ENCODE peak calls at places on chromosome 2, in nine cellular contexts. I is psoas muscle, B is GM13976, L is HFFc6, U is A549, T is foreskin fibroblast, E is bronchial epithelial cell, S is mammary epithelial cell, V is cardiac fibroblast. X is an unnamed sample.

GRCh38 chr2:98579926-98580325 is 28.4 kb downstream of the COA5 start:
- DNase-seq in I (no peak), B (no peak), L (no peak), U (no peak), T (no peak), E (no peak), S (no peak), V (no peak), X (no peak)

GRCh38 chr2:20103514-20103913 is 52.1 kb upstream of the LAPTM4A start:
- DNase-seq in I (no peak), B (no peak), L (peak), U (peak), T (peak), E (peak), S (peak), V (peak), X (no peak)

GRCh38 chr2:41935806-41936205 is 112.0 kb upstream of the PKDCC start:
- DNase-seq in I (no peak), B (no peak), L (no peak), U (no peak), T (no peak), E (no peak), S (no peak), V (no peak), X (no peak)

GRCh38 chr2:236570081-236570979 is 705 bp downstream of the ACKR3 start:
- DNase-seq in I (no peak), B (no peak), L (no peak), U (no peak), T (no peak), E (peak), S (peak), V (no peak), X (no peak)

GRCh38 chr2:30862054-30862651 is 54.9 kb upstream of the CAPN13 start:
- DNase-seq in I (no peak), B (peak), L (peak), U (peak), T (peak), E (peak), S (peak), V (peak), X (peak)

GRCh38 chr2:135563793-135564192 is 32.5 kb downstream of the R3HDM1 start:
- DNase-seq in I (no peak), B (no peak), L (no peak), U (peak), T (peak), E (peak), S (peak), V (peak), X (peak)

GRCh38 chr2:68119504-68119903 is 38.2 kb upstream of the PNO1 start:
- DNase-seq in I (no peak), B (no peak), L (no peak), U (no peak), T (no peak), E (no peak), S (no peak), V (no peak), X (no peak)

GRCh38 chr2:173978447-173978846 is 13.3 kb upstream of the SP3 start:
- DNase-seq in I (no peak), B (no peak), L (no peak), U (peak), T (no peak), E (peak), S (peak), V (peak), X (no peak)

GRCh38 chr2:88642278-88642677 is 15.0 kb upstream of the EIF2AK3 start:
- DNase-seq in I (no peak), B (no peak), L (peak), U (no peak), T (no peak), E (no peak), S (no peak), V (no peak), X (no peak)

GRCh38 chr2:4354164-4354563 is 650.8 kb downstream of the DCDC2C start:
- DNase-seq in I (no peak), B (no peak), L (no peak), U (no peak), T (no peak), E (peak), S (no peak), V (no peak), X (no peak)

GRCh38 chr2:4353668-4354067 is 650.3 kb downstream of the DCDC2C start:
- DNase-seq in I (no peak), B (no peak), L (no peak), U (no peak), T (no peak), E (no peak), S (no peak), V (no peak), X (no peak)

GRCh38 chr2:4358855-4359254 is 655.5 kb downstream of the DCDC2C start:
- DNase-seq in I (no peak), B (no peak), L (no peak), U (no peak), T (no peak), E (no peak), S (no peak), V (no peak), X (no peak)

GRCh38 chr2:4354678-4355077 is 651.3 kb downstream of the DCDC2C start:
- DNase-seq in I (no peak), B (peak), L (no peak), U (peak), T (no peak), E (no peak), S (no peak), V (no peak), X (no peak)
- TF ChIP-seq CTCF in I (no peak), B (peak), L (peak), U (no peak), T (no peak), E (no peak), S (no peak), V (no peak), X (no peak)

GRCh38 chr2:190701586-190701985 is 52.7 kb downstream of the NAB1 start:
- DNase-seq in I (no peak), B (no peak), L (no peak), U (no peak), T (no peak), E (no peak), S (no peak), V (no peak), X (no peak)

GRCh38 chr2:190695739-190696138 is 46.9 kb downstream of the NAB1 start:
- DNase-seq in I (no peak), B (no peak), L (no peak), U (no peak), T (peak), E (peak), S (no peak), V (no peak), X (no peak)

GRCh38 chr2:190696792-190697398 is 48.0 kb downstream of the NAB1 start:
- DNase-seq in I (no peak), B (no peak), L (no peak), U (no peak), T (no peak), E (no peak), S (no peak), V (no peak), X (no peak)

GRCh38 chr2:190697421-190697820 is 48.5 kb downstream of the NAB1 start:
- DNase-seq in I (no peak), B (no peak), L (no peak), U (no peak), T (no peak), E (no peak), S (no peak), V (no peak), X (no peak)

GRCh38 chr2:190698895-190699294 is 50.0 kb downstream of the NAB1 start:
- DNase-seq in I (no peak), B (no peak), L (no peak), U (peak), T (no peak), E (no peak), S (no peak), V (peak), X (no peak)
- TF ChIP-seq CTCF in I (no peak), B (no peak), L (peak), U (no peak), T (peak), E (peak), S (no peak), V (peak), X (peak)

DNA sequence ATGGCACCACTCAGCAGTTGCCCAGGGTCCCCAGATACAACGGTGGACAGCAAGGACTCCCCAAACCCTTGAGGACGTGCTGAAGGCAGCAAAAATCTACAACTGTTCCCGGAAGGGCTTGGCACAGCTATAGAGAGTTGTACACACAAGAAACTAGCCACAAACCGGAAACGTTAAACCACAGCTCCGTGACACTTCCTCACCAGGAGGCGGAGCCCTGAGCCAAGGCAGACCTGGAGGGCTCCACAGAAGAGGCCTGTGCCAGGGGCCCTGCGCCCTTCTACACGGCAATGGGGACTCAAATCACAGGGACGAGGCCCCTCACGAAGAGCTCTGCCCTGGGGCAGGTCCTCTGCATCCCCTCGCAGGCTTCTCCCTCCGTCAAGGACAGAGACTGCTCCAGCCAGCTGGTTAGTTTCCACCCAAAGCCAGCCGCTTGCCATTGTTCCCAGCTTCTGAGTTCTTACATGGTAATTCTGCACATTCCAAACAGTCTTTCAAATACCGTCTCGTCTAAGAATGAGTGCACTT is 133.3 kb downstream of the HDAC4 start:
- DNase-seq in I (peak), B (peak), L (peak), U (no peak), T (peak), E (peak), S (peak), V (peak), X (peak)
- TF ChIP-seq CTCF in I (peak), B (peak), L (peak), U (no peak), T (peak), E (peak), S (peak), V (no peak), X (no peak)

GRCh38 chr2:96694816-96695455 is 44.9 kb downstream of the LMAN2L start:
- DNase-seq in I (no peak), B (no peak), L (no peak), U (no peak), T (no peak), E (no peak), S (no peak), V (no peak), X (no peak)

GRCh38 chr2:96695602-96696001 is 44.3 kb downstream of the LMAN2L start:
- DNase-seq in I (no peak), B (no peak), L (no peak), U (no peak), T (no peak), E (no peak), S (no peak), V (no peak), X (no peak)

GRCh38 chr2:96694279-96694678 is 45.6 kb downstream of the LMAN2L start:
- DNase-seq in I (no peak), B (no peak), L (no peak), U (no peak), T (no peak), E (no peak), S (no peak), V (no peak), X (no peak)

GRCh38 chr2:96692094-96692971 is 47.5 kb downstream of the LMAN2L start:
- DNase-seq in I (no peak), B (no peak), L (no peak), U (no peak), T (no peak), E (no peak), S (no peak), V (no peak), X (no peak)

DNA sequence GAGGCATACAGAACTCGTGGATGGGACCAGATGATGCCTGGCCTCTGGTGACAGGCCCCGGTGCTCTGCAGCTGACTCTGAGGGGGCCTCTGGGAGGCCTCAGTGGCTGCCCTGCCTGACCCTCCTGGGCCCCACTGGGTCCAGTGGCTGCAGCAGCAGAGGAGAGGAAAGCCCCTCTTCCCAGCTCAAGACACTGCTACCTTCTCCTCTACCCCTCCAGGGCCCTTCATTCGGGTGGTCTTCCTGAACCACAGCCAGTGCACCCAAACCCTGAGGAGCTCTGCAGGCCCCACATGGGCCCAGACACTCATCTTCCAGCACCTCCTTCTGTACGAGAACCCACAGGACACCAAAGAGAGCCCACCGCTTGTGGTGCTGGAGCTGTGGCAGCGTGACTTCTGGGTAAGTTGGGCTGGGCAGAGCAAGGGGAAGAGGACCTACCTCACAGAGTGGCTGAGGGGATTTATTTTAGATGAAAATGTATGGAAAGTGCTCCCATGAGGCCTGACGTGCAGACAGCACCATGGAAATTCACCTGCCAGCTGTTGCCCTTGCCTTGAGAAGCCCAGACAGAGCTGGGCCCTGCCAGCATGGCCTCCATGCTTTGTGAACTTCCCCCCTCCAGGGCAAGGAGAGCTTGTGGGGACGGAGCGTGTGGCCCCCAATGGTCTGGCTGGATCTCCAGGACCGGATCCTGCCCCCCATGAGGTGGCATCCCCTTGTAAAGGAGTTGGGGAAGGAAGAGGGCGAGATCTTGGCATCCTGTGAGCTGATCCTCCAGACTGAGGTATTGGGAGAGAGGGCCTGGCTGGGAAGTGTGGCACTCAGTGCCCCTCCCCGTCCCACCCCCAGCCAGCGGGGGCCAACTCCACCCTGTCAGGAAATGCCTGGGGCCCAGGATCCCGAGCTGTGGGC is 46.3 kb downstream of the LMAN2L start:
- DNase-seq in I (no peak), B (no peak), L (no peak), U (no peak), T (no peak), E (no peak), S (no peak), V (no peak), X (no peak)
- TF ChIP-seq CTCF in I (no peak), B (no peak), L (no peak), U (no peak), T (no peak), E (no peak), S (no peak), V (no peak), X (no peak)

X was measured in astrocyte.